ENCODE peak calls at places on chromosomes 2 and 18, in ten cellular contexts. C is left ventricle myocardium inferior; S is kidney epithelial cell; A is heart right ventricle; L is body of pancreas; U is fibroblast of lung; N is kidney; V is AG10803; T is HAP-1; W is CD8-positive, alpha-beta memory T cell. E is an unnamed sample.

GRCh38 chr18:38563396-38563980 is 997.9 kb upstream of the CELF4 start:
- DNase-seq in C (no peak), S (no peak), A (no peak), L (no peak), U (no peak), N (no peak), V (no peak), T (no peak), W (no peak), E (no peak)

GRCh38 chr2:160298960-160299359 is 98.9 kb upstream of the ITGB6 start:
- DNase-seq in C (no peak), S (no peak), A (no peak), L (no peak), U (peak; percentile 87), N (no peak), V (peak; percentile 76), T (no peak), W (no peak), E (no peak)

GRCh38 chr18:2302628-2303516 is 268.4 kb downstream of the METTL4 start:
- DNase-seq in C (no peak), S (peak; percentile 39), A (no peak), L (no peak), U (peak; percentile 77), N (no peak), V (peak; percentile 18), T (no peak), W (no peak), E (peak; percentile 9)

GRCh38 chr18:51053822-51054221 is 23.8 kb downstream of the SMAD4 start:
- DNase-seq in C (no peak), S (no peak), A (no peak), L (no peak), U (no peak), N (no peak), V (no peak), T (no peak), W (no peak), E (no peak)

GRCh38 chr2:24111407-24111861 is 11.7 kb downstream of the PFN4 start:
- DNase-seq in C (no peak), S (no peak), A (no peak), L (no peak), U (peak; percentile 77), N (no peak), V (peak; percentile 59), T (no peak), W (no peak), E (peak; percentile 45)

GRCh38 chr2:64794426-64794995 is 140.8 kb upstream of the SERTAD2 start:
- DNase-seq in C (no peak), S (no peak), A (no peak), L (no peak), U (no peak), N (no peak), V (no peak), T (no peak), W (no peak), E (no peak)

GRCh38 chr2:200042944-200043343 is 87.6 kb downstream of the MAIP1 start:
- DNase-seq in C (no peak), S (no peak), A (no peak), L (no peak), U (peak; percentile 78), N (no peak), V (peak; percentile 52), T (no peak), W (no peak), E (no peak)

GRCh38 chr2:109531221-109531620 is 82.5 kb downstream of the SEPTIN10 start:
- DNase-seq in C (no peak), S (no peak), A (no peak), L (no peak), U (no peak), N (no peak), V (no peak), T (no peak), W (no peak), E (no peak)

GRCh38 chr2:158966321-158966720 is 2.1 kb upstream of the TANC1 start:
- DNase-seq in C (no peak), S (no peak), A (no peak), L (no peak), U (no peak), N (no peak), V (no peak), T (no peak), W (no peak), E (no peak)

GRCh38 chr2:28449489-28450395 is 46.1 kb upstream of the PLB1 start:
- DNase-seq in C (no peak), S (no peak), A (no peak), L (no peak), U (peak; percentile 61), N (no peak), V (no peak), T (no peak), W (no peak), E (no peak)

GRCh38 chr2:85497944-85498630 is 40.9 kb upstream of the MAT2A start:
- DNase-seq in C (no peak), S (no peak), A (no peak), L (no peak), U (no peak), N (no peak), V (no peak), T (no peak), W (no peak), E (no peak)

GRCh38 chr18:34809697-34810096 is 99.6 kb downstream of the DTNA start:
- DNase-seq in C (peak; percentile 55), S (no peak), A (peak; percentile 41), L (peak; percentile 62), U (peak; percentile 25), N (no peak), V (peak; percentile 64), T (peak; percentile 16), W (no peak), E (peak; percentile 12)

GRCh38 chr2:464562-465309 is 176.8 kb upstream of the ALKAL2 start:
- DNase-seq in C (no peak), S (no peak), A (no peak), L (no peak), U (no peak), N (no peak), V (no peak), T (no peak), W (no peak), E (no peak)
- H3K4me3 ChIP-seq in C (no peak overlapping the region), S (no peak overlapping the region), A (no peak overlapping the region), L (no peak overlapping the region), U (no peak overlapping the region), N (no peak overlapping the region), V (no peak overlapping the region), T (no peak overlapping the region), W (no peak overlapping the region), E (no peak overlapping the region)

DNA sequence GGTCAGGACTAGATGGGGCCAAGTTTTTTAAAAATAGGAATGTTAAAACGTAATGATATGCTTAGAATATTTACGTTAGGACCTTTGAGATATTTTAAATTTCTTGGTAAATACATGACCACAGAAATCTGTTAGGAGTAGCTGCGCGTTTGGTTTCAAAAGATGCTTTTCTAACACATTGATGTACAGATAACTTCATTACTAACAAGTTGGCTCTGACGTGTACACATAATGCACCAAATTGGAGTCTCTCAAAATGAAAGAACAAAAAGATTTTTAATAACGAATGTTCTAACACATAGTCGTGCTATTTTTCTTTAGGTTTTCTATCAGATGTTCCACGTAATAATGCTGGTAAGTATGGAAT is 608 bp downstream of the PHOSPHO2 start:
- DNase-seq in C (no peak), S (no peak), A (no peak), L (no peak), U (no peak), N (no peak), V (no peak), T (no peak), W (no peak), E (no peak)
- H3K4me3 ChIP-seq in C (peak overlapping the region; percentile 94), S (peak overlapping the region; percentile 54), A (peak overlapping the region; percentile 81), L (peak overlapping the region; percentile 15), U (peak overlapping the region; percentile 95), N (peak overlapping the region; percentile 92), V (peak overlapping the region; percentile 90), T (peak overlapping the region; percentile 87), W (peak overlapping the region; percentile 74), E (peak overlapping the region; percentile 92)

DNA sequence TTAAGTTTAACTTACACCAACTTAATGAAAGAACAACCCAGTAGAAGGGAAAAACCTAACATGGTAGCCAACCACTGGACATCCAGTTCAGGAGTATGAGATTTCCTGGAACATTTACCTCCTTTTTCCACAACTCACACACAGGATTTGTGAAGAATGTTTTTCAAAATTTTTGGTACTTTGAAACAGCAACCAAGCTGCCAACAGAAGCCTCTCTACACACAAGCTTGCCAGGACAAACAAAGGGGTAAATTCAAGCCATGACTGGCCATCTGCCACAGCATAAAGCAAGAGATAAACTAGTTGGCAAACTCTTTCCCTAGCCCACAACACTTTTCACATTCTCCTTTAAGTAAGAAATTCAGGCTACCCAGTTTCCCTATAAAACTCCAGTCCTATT is 21.4 kb downstream of the MGAT4A start:
- DNase-seq in C (no peak), S (no peak), A (no peak), L (peak; percentile 54), U (peak; percentile 21), N (no peak), V (no peak), T (no peak), W (no peak), E (no peak)
- H3K4me3 ChIP-seq in C (no peak overlapping the region), S (no peak overlapping the region), A (no peak overlapping the region), L (no peak overlapping the region), U (no peak overlapping the region), N (no peak overlapping the region), V (no peak overlapping the region), T (no peak overlapping the region), W (no peak overlapping the region), E (no peak overlapping the region)

GRCh38 chr18:28637897-28638296 is 461.0 kb upstream of the CDH2 start:
- DNase-seq in C (no peak), S (no peak), A (no peak), L (no peak), U (no peak), N (no peak), V (no peak), T (no peak), W (no peak), E (no peak)
- H3K4me3 ChIP-seq in C (no peak overlapping the region), S (no peak overlapping the region), A (no peak overlapping the region), L (no peak overlapping the region), U (no peak overlapping the region), N (no peak overlapping the region), V (no peak overlapping the region), T (no peak overlapping the region), W (no peak overlapping the region), E (no peak overlapping the region)

DNA sequence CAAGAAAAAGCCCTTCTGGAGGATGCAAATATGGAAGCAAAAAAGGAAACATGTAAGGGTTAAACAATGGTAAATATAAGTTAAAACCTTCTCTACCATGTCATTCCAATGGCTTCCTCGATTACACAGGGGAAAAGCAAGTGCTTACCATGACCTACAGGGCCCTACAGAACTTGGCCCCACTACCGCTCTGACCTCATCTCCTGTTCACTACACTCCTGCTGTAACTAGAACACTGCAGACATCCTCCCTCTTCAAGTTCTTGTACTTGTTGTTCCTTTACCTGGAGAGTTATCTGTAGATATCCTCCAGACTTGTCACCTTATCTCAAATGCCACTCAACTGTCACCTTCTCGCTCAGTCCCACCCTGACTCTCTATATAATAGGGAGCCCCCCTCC is 194.6 kb downstream of the L3MBTL4 start:
- DNase-seq in C (no peak), S (no peak), A (no peak), L (no peak), U (no peak), N (no peak), V (no peak), T (no peak), W (no peak), E (no peak)
- H3K4me3 ChIP-seq in C (no peak overlapping the region), S (no peak overlapping the region), A (no peak overlapping the region), L (no peak overlapping the region), U (no peak overlapping the region), N (no peak overlapping the region), V (no peak overlapping the region), T (no peak overlapping the region), W (no peak overlapping the region), E (no peak overlapping the region)